ENCODE peak calls at places on chromosomes 13 and 19, in four cellular contexts. One of them, this sample, is unnamed.

GRCh38 chr13:92463134-92463533 is 763.5 kb upstream of the GPC6 start:
- DNase-seq in PC-9: no peak
- DNase-seq in HFFc6: no peak
- DNase-seq in fibroblast of the aortic adventitia: no peak
- DNase-seq in this sample: no peak

GRCh38 chr13:53250272-53250875 is 221.8 kb downstream of the OLFM4 start:
- DNase-seq in fibroblast of the aortic adventitia: peak
- DNase-seq in HFFc6: peak
- DNase-seq in PC-9: peak
- DNase-seq in this sample: no peak

GRCh38 chr19:15464394-15465385 is at the start of gene RASAL3:
- DNase-seq in fibroblast of the aortic adventitia: peak
- DNase-seq in HFFc6: no peak
- DNase-seq in PC-9: no peak
- DNase-seq in this sample: peak

GRCh38 chr13:99932912-99933311 is 38.7 kb downstream of the ZIC5 start:
- DNase-seq in fibroblast of the aortic adventitia: no peak
- DNase-seq in PC-9: no peak
- DNase-seq in HFFc6: no peak
- DNase-seq in this sample: no peak

GRCh38 chr19:38735257-38735686 is 9.0 kb downstream of the CAPN12 start:
- DNase-seq in HFFc6: no peak
- DNase-seq in fibroblast of the aortic adventitia: no peak
- DNase-seq in PC-9: peak
- DNase-seq in this sample: no peak

GRCh38 chr13:22243519-22244197 is 572.8 kb downstream of the FGF9 start:
- DNase-seq in PC-9: no peak
- DNase-seq in HFFc6: no peak
- DNase-seq in fibroblast of the aortic adventitia: no peak
- DNase-seq in this sample: no peak

GRCh38 chr13:66520511-66521390 is 709.4 kb downstream of the PCDH9 start:
- DNase-seq in PC-9: no peak
- DNase-seq in fibroblast of the aortic adventitia: peak
- DNase-seq in HFFc6: no peak
- DNase-seq in this sample: no peak

GRCh38 chr13:53732664-53733063 is 704.1 kb downstream of the OLFM4 start:
- DNase-seq in fibroblast of the aortic adventitia: no peak
- DNase-seq in PC-9: no peak
- DNase-seq in HFFc6: no peak
- DNase-seq in this sample: no peak

GRCh38 chr13:28530729-28531194 is 35.8 kb upstream of the FLT1 start:
- DNase-seq in PC-9: no peak
- DNase-seq in fibroblast of the aortic adventitia: peak
- DNase-seq in HFFc6: peak
- DNase-seq in this sample: no peak

GRCh38 chr13:31236211-31236786 is 36.5 kb downstream of the B3GLCT start:
- DNase-seq in fibroblast of the aortic adventitia: peak
- DNase-seq in PC-9: no peak
- DNase-seq in HFFc6: peak
- DNase-seq in this sample: no peak

GRCh38 chr19:1513492-1514294 is 874 bp upstream of the ADAMTSL5 start:
- DNase-seq in fibroblast of the aortic adventitia: peak
- DNase-seq in HFFc6: peak
- DNase-seq in PC-9: no peak
- DNase-seq in this sample: peak

GRCh38 chr19:1997353-1998233 is 17.9 kb downstream of the BTBD2 start:
- DNase-seq in HFFc6: no peak
- DNase-seq in PC-9: no peak
- DNase-seq in fibroblast of the aortic adventitia: no peak
- DNase-seq in this sample: no peak

GRCh38 chr13:98731925-98732324 is 20.5 kb downstream of the SLC15A1 start:
- DNase-seq in PC-9: no peak
- DNase-seq in HFFc6: no peak
- DNase-seq in fibroblast of the aortic adventitia: no peak
- DNase-seq in this sample: no peak

GRCh38 chr19:35939307-35940077 is 3.3 kb downstream of the LRFN3 start:
- DNase-seq in HFFc6: no peak
- DNase-seq in PC-9: no peak
- DNase-seq in fibroblast of the aortic adventitia: no peak
- DNase-seq in this sample: no peak

GRCh38 chr19:28436320-28436719 is 776.6 kb downstream of the UQCRFS1 start:
- DNase-seq in PC-9: no peak
- DNase-seq in HFFc6: no peak
- DNase-seq in fibroblast of the aortic adventitia: no peak
- DNase-seq in this sample: no peak

GRCh38 chr19:940591-941291 is 14.9 kb downstream of the ARID3A start:
- DNase-seq in HFFc6: no peak
- DNase-seq in PC-9: peak
- DNase-seq in fibroblast of the aortic adventitia: peak
- DNase-seq in this sample: peak

GRCh38 chr13:24511019-24511823 is 1.4 kb downstream of the PARP4 start:
- DNase-seq in HFFc6: peak
- DNase-seq in PC-9: peak
- DNase-seq in fibroblast of the aortic adventitia: peak
- DNase-seq in this sample: peak

GRCh38 chr13:65914707-65915106 is 1315.4 kb downstream of the PCDH9 start:
- DNase-seq in fibroblast of the aortic adventitia: peak
- DNase-seq in PC-9: no peak
- DNase-seq in HFFc6: peak
- DNase-seq in this sample: no peak

GRCh38 chr13:69101841-69102240 is 1005.8 kb upstream of the ATXN8OS start:
- DNase-seq in PC-9: no peak
- DNase-seq in fibroblast of the aortic adventitia: no peak
- DNase-seq in HFFc6: no peak
- DNase-seq in this sample: no peak

GRCh38 chr13:105087941-105088340 is 1447.5 kb downstream of the EFNB2 start:
- DNase-seq in fibroblast of the aortic adventitia: no peak
- DNase-seq in HFFc6: no peak
- DNase-seq in PC-9: no peak
- DNase-seq in this sample: no peak

GRCh38 chr13:67119481-67119883 is 110.7 kb downstream of the PCDH9 start:
- DNase-seq in HFFc6: peak
- DNase-seq in PC-9: peak
- DNase-seq in fibroblast of the aortic adventitia: peak
- DNase-seq in this sample: no peak

GRCh38 chr19:16886305-16886880 is 2.4 kb upstream of the F2RL3 start:
- DNase-seq in fibroblast of the aortic adventitia: peak
- DNase-seq in HFFc6: no peak
- DNase-seq in PC-9: peak
- DNase-seq in this sample: peak

GRCh38 chr13:26629260-26629659 is 71.8 kb downstream of the WASF3 start:
- DNase-seq in PC-9: no peak
- DNase-seq in HFFc6: no peak
- DNase-seq in fibroblast of the aortic adventitia: no peak
- DNase-seq in this sample: no peak
- TF ChIP-seq CTCF in PC-9: no peak
- TF ChIP-seq CTCF in HFFc6: peak
- TF ChIP-seq CTCF in fibroblast of the aortic adventitia: no peak
- TF ChIP-seq CTCF in this sample: no peak

GRCh38 chr19:12802267-12803106 is 618 bp downstream of the THSD8 start:
- DNase-seq in PC-9: no peak
- DNase-seq in HFFc6: no peak
- DNase-seq in fibroblast of the aortic adventitia: no peak
- DNase-seq in this sample: no peak
- TF ChIP-seq CTCF in PC-9: no peak
- TF ChIP-seq CTCF in HFFc6: peak
- TF ChIP-seq CTCF in fibroblast of the aortic adventitia: peak
- TF ChIP-seq CTCF in this sample: no peak

GRCh38 chr19:56120371-56121179 is 520 bp downstream of the ZNF787 start:
- DNase-seq in fibroblast of the aortic adventitia: peak
- DNase-seq in HFFc6: peak
- DNase-seq in PC-9: peak
- DNase-seq in this sample: peak
- TF ChIP-seq CTCF in fibroblast of the aortic adventitia: no peak
- TF ChIP-seq CTCF in HFFc6: peak
- TF ChIP-seq CTCF in PC-9: peak
- TF ChIP-seq CTCF in this sample: peak

GRCh38 chr13:110715395-110716234 is 2.1 kb downstream of the ING1 start:
- DNase-seq in PC-9: peak
- DNase-seq in fibroblast of the aortic adventitia: peak
- DNase-seq in HFFc6: peak
- DNase-seq in this sample: peak

GRCh38 chr13:110716235-110716505 is 2.7 kb downstream of the ING1 start:
- DNase-seq in PC-9: peak
- DNase-seq in fibroblast of the aortic adventitia: peak
- DNase-seq in HFFc6: no peak
- DNase-seq in this sample: peak

GRCh38 chr13:110713981-110714797 is 689 bp downstream of the ING1 start:
- DNase-seq in PC-9: peak
- DNase-seq in fibroblast of the aortic adventitia: peak
- DNase-seq in HFFc6: peak
- DNase-seq in this sample: peak

GRCh38 chr13:110713642-110713952 is at the start of gene ING1:
- DNase-seq in HFFc6: no peak
- DNase-seq in fibroblast of the aortic adventitia: no peak
- DNase-seq in PC-9: no peak
- DNase-seq in this sample: no peak

GRCh38 chr13:110714798-110715394 is 1.4 kb downstream of the ING1 start:
- DNase-seq in PC-9: no peak
- DNase-seq in fibroblast of the aortic adventitia: peak
- DNase-seq in HFFc6: no peak
- DNase-seq in this sample: peak
- TF ChIP-seq CTCF in PC-9: peak
- TF ChIP-seq CTCF in fibroblast of the aortic adventitia: peak
- TF ChIP-seq CTCF in HFFc6: no peak
- TF ChIP-seq CTCF in this sample: no peak

GRCh38 chr19:51640371-51640770 is 6.3 kb downstream of the SIGLEC14 start:
- DNase-seq in fibroblast of the aortic adventitia: no peak
- DNase-seq in PC-9: no peak
- DNase-seq in HFFc6: no peak
- DNase-seq in this sample: no peak

GRCh38 chr19:51639916-51640315 is 6.7 kb downstream of the SIGLEC14 start:
- DNase-seq in PC-9: no peak
- DNase-seq in HFFc6: no peak
- DNase-seq in fibroblast of the aortic adventitia: no peak
- DNase-seq in this sample: no peak

GRCh38 chr19:51641648-51642047 is 5.0 kb downstream of the SIGLEC14 start:
- DNase-seq in HFFc6: no peak
- DNase-seq in PC-9: no peak
- DNase-seq in fibroblast of the aortic adventitia: no peak
- DNase-seq in this sample: no peak

GRCh38 chr19:51632126-51632525 is 1.9 kb upstream of the SIGLEC5 start:
- DNase-seq in fibroblast of the aortic adventitia: no peak
- DNase-seq in HFFc6: no peak
- DNase-seq in PC-9: no peak
- DNase-seq in this sample: no peak

DNA sequence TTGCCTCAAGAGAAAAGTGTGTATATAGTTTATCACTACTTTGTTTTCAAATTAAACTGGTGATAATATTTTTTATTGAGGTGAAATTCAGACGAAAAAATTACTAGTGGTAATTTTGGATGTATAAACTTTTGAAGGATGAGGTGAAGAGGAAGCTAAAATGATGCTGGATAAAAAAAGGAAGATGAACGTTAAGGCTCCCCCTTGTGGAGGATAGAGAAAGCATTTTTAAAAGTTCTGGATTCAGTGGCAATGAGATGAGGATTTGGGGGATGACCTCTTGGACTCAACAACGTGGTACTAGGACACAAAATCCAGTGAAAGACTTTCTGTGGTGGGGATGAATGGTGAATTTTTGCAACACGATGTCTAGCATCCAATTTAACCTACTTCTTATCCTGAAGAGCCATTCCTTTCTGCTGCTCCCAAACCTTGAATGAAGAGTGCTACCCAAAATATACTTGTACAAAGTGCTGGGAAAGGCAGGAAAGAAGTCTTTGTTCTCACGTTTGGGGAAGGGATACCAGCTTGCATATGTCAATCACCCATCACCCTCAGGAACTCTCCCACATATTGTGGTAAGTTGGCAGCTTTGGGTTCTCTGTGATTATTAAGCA is 7.3 kb upstream of the SIGLEC5 start:
- DNase-seq in fibroblast of the aortic adventitia: peak
- DNase-seq in HFFc6: no peak
- DNase-seq in PC-9: no peak
- DNase-seq in this sample: no peak
- TF ChIP-seq CTCF in fibroblast of the aortic adventitia: peak
- TF ChIP-seq CTCF in HFFc6: peak
- TF ChIP-seq CTCF in PC-9: no peak
- TF ChIP-seq CTCF in this sample: no peak

GRCh38 chr13:36509369-36509768 is 77.1 kb downstream of the CCNA1 start:
- DNase-seq in PC-9: no peak
- DNase-seq in fibroblast of the aortic adventitia: no peak
- DNase-seq in HFFc6: no peak
- DNase-seq in this sample: no peak
- TF ChIP-seq CTCF in PC-9: no peak
- TF ChIP-seq CTCF in fibroblast of the aortic adventitia: no peak
- TF ChIP-seq CTCF in HFFc6: no peak
- TF ChIP-seq CTCF in this sample: no peak